ENCODE peak calls at places on chromosomes 1 and 21, in five cellular contexts. One of them, this sample, is unnamed.

GRCh38 chr1:30668546-30669327 is 54.6 kb downstream of the MATN1 start:
- DNase-seq in HFF-Myc: no peak
- DNase-seq in RKO: no peak
- DNase-seq in activated T-cell treated with anti-CD3 and anti-CD28 coated beads for 1 hour: no peak
- DNase-seq in effector CD4-positive, alpha-beta T cell: no peak
- DNase-seq in this sample: no peak

GRCh38 chr1:167489581-167490340 is 28.6 kb downstream of the CD247 start:
- DNase-seq in HFF-Myc: no peak
- DNase-seq in RKO: no peak
- DNase-seq in activated T-cell treated with anti-CD3 and anti-CD28 coated beads for 1 hour: no peak
- DNase-seq in effector CD4-positive, alpha-beta T cell: peak
- DNase-seq in this sample: no peak

GRCh38 chr1:8381618-8382017 is 63.7 kb downstream of the SLC45A1 start:
- DNase-seq in HFF-Myc: no peak
- DNase-seq in RKO: no peak
- DNase-seq in activated T-cell treated with anti-CD3 and anti-CD28 coated beads for 1 hour: no peak
- DNase-seq in effector CD4-positive, alpha-beta T cell: no peak
- DNase-seq in this sample: no peak

GRCh38 chr1:70043806-70044205 is 161.6 kb downstream of the LRRC40 start:
- DNase-seq in HFF-Myc: peak
- DNase-seq in RKO: no peak
- DNase-seq in activated T-cell treated with anti-CD3 and anti-CD28 coated beads for 1 hour: no peak
- DNase-seq in effector CD4-positive, alpha-beta T cell: no peak
- DNase-seq in this sample: no peak

GRCh38 chr1:175887981-175888428 is 144.6 kb upstream of the TNR start:
- DNase-seq in HFF-Myc: peak
- DNase-seq in RKO: peak
- DNase-seq in activated T-cell treated with anti-CD3 and anti-CD28 coated beads for 1 hour: no peak
- DNase-seq in effector CD4-positive, alpha-beta T cell: no peak
- DNase-seq in this sample: peak

GRCh38 chr1:71908871-71909390 is 373.4 kb downstream of the NEGR1 start:
- DNase-seq in HFF-Myc: no peak
- DNase-seq in RKO: no peak
- DNase-seq in activated T-cell treated with anti-CD3 and anti-CD28 coated beads for 1 hour: no peak
- DNase-seq in effector CD4-positive, alpha-beta T cell: no peak
- DNase-seq in this sample: no peak

GRCh38 chr1:237492359-237492758 is 398.4 kb downstream of the ZP4 start:
- DNase-seq in HFF-Myc: no peak
- DNase-seq in RKO: peak
- DNase-seq in activated T-cell treated with anti-CD3 and anti-CD28 coated beads for 1 hour: no peak
- DNase-seq in effector CD4-positive, alpha-beta T cell: no peak
- DNase-seq in this sample: no peak

GRCh38 chr1:16128338-16128741 is 27.5 kb downstream of the EPHA2 start:
- DNase-seq in HFF-Myc: no peak
- DNase-seq in RKO: no peak
- DNase-seq in activated T-cell treated with anti-CD3 and anti-CD28 coated beads for 1 hour: no peak
- DNase-seq in effector CD4-positive, alpha-beta T cell: no peak
- DNase-seq in this sample: no peak

GRCh38 chr1:232457607-232458006 is 172.3 kb downstream of the SIPA1L2 start:
- DNase-seq in HFF-Myc: no peak
- DNase-seq in RKO: no peak
- DNase-seq in activated T-cell treated with anti-CD3 and anti-CD28 coated beads for 1 hour: no peak
- DNase-seq in effector CD4-positive, alpha-beta T cell: no peak
- DNase-seq in this sample: no peak

GRCh38 chr1:21652101-21652936 is 16.8 kb downstream of the RAP1GAP start:
- DNase-seq in HFF-Myc: no peak
- DNase-seq in RKO: no peak
- DNase-seq in activated T-cell treated with anti-CD3 and anti-CD28 coated beads for 1 hour: no peak
- DNase-seq in effector CD4-positive, alpha-beta T cell: no peak
- DNase-seq in this sample: no peak

GRCh38 chr1:162689745-162690671 is 57.7 kb downstream of the DDR2 start:
- DNase-seq in HFF-Myc: no peak
- DNase-seq in RKO: no peak
- DNase-seq in activated T-cell treated with anti-CD3 and anti-CD28 coated beads for 1 hour: no peak
- DNase-seq in effector CD4-positive, alpha-beta T cell: no peak
- DNase-seq in this sample: peak

GRCh38 chr1:86993269-86993985 is 79.0 kb downstream of the HS2ST1 start:
- DNase-seq in HFF-Myc: no peak
- DNase-seq in RKO: no peak
- DNase-seq in activated T-cell treated with anti-CD3 and anti-CD28 coated beads for 1 hour: no peak
- DNase-seq in effector CD4-positive, alpha-beta T cell: no peak
- DNase-seq in this sample: no peak

GRCh38 chr21:45012661-45013270 is 61.6 kb upstream of the ADARB1 start:
- DNase-seq in HFF-Myc: no peak
- DNase-seq in RKO: no peak
- DNase-seq in activated T-cell treated with anti-CD3 and anti-CD28 coated beads for 1 hour: no peak
- DNase-seq in effector CD4-positive, alpha-beta T cell: no peak
- DNase-seq in this sample: no peak

GRCh38 chr1:113870778-113871177 is 734 bp downstream of the PTPN22 start:
- DNase-seq in HFF-Myc: no peak
- DNase-seq in RKO: no peak
- DNase-seq in activated T-cell treated with anti-CD3 and anti-CD28 coated beads for 1 hour: no peak
- DNase-seq in effector CD4-positive, alpha-beta T cell: no peak
- DNase-seq in this sample: no peak

GRCh38 chr1:54291276-54292014 is 91.5 kb downstream of the MRPL37 start:
- DNase-seq in HFF-Myc: no peak
- DNase-seq in RKO: no peak
- DNase-seq in activated T-cell treated with anti-CD3 and anti-CD28 coated beads for 1 hour: no peak
- DNase-seq in effector CD4-positive, alpha-beta T cell: no peak
- DNase-seq in this sample: no peak

GRCh38 chr1:61171915-61172485 is 89.6 kb downstream of the NFIA start:
- DNase-seq in HFF-Myc: no peak
- DNase-seq in RKO: no peak
- DNase-seq in activated T-cell treated with anti-CD3 and anti-CD28 coated beads for 1 hour: no peak
- DNase-seq in effector CD4-positive, alpha-beta T cell: no peak
- DNase-seq in this sample: no peak

GRCh38 chr1:2594001-2594640 is 7.5 kb downstream of the PRXL2B start:
- DNase-seq in HFF-Myc: no peak
- DNase-seq in RKO: no peak
- DNase-seq in activated T-cell treated with anti-CD3 and anti-CD28 coated beads for 1 hour: no peak
- DNase-seq in effector CD4-positive, alpha-beta T cell: no peak
- DNase-seq in this sample: no peak

GRCh38 chr21:31156169-31156568 is 117.9 kb upstream of the KRTAP19-8 start:
- DNase-seq in HFF-Myc: no peak
- DNase-seq in RKO: no peak
- DNase-seq in activated T-cell treated with anti-CD3 and anti-CD28 coated beads for 1 hour: no peak
- DNase-seq in effector CD4-positive, alpha-beta T cell: no peak
- DNase-seq in this sample: no peak

GRCh38 chr1:17059391-17060128 is 5.7 kb upstream of the SDHB start:
- DNase-seq in HFF-Myc: peak
- DNase-seq in RKO: peak
- DNase-seq in activated T-cell treated with anti-CD3 and anti-CD28 coated beads for 1 hour: no peak
- DNase-seq in effector CD4-positive, alpha-beta T cell: no peak
- DNase-seq in this sample: peak

GRCh38 chr1:39411526-39411925 is 79.9 kb upstream of the BMP8A start:
- DNase-seq in HFF-Myc: no peak
- DNase-seq in RKO: peak
- DNase-seq in activated T-cell treated with anti-CD3 and anti-CD28 coated beads for 1 hour: no peak
- DNase-seq in effector CD4-positive, alpha-beta T cell: no peak
- DNase-seq in this sample: no peak

GRCh38 chr1:206890690-206891089 is 6.6 kb upstream of the IL24 start:
- DNase-seq in HFF-Myc: no peak
- DNase-seq in RKO: no peak
- DNase-seq in activated T-cell treated with anti-CD3 and anti-CD28 coated beads for 1 hour: no peak
- DNase-seq in effector CD4-positive, alpha-beta T cell: no peak
- DNase-seq in this sample: no peak

GRCh38 chr1:57860333-57860732 is 436.5 kb upstream of the DAB1 start:
- DNase-seq in HFF-Myc: no peak
- DNase-seq in RKO: no peak
- DNase-seq in activated T-cell treated with anti-CD3 and anti-CD28 coated beads for 1 hour: no peak
- DNase-seq in effector CD4-positive, alpha-beta T cell: no peak
- DNase-seq in this sample: no peak

GRCh38 chr1:100441651-100442050 is 89.3 kb downstream of the CDC14A start:
- DNase-seq in HFF-Myc: no peak
- DNase-seq in RKO: no peak
- DNase-seq in activated T-cell treated with anti-CD3 and anti-CD28 coated beads for 1 hour: no peak
- DNase-seq in effector CD4-positive, alpha-beta T cell: no peak
- DNase-seq in this sample: no peak

GRCh38 chr1:41454406-41454805 is 30.1 kb downstream of the EDN2 start:
- DNase-seq in HFF-Myc: no peak
- DNase-seq in RKO: no peak
- DNase-seq in activated T-cell treated with anti-CD3 and anti-CD28 coated beads for 1 hour: no peak
- DNase-seq in effector CD4-positive, alpha-beta T cell: no peak
- DNase-seq in this sample: no peak

GRCh38 chr1:243409284-243409683 is 153.4 kb downstream of the SDCCAG8 start:
- DNase-seq in HFF-Myc: no peak
- DNase-seq in RKO: no peak
- DNase-seq in activated T-cell treated with anti-CD3 and anti-CD28 coated beads for 1 hour: no peak
- DNase-seq in effector CD4-positive, alpha-beta T cell: no peak
- DNase-seq in this sample: no peak

GRCh38 chr1:231201375-231202124 is 39.5 kb upstream of the GNPAT start:
- DNase-seq in HFF-Myc: no peak
- DNase-seq in RKO: no peak
- DNase-seq in activated T-cell treated with anti-CD3 and anti-CD28 coated beads for 1 hour: no peak
- DNase-seq in effector CD4-positive, alpha-beta T cell: no peak
- DNase-seq in this sample: no peak

GRCh38 chr1:236535656-236536293 is 12.0 kb downstream of the LGALS8 start:
- DNase-seq in HFF-Myc: no peak
- DNase-seq in RKO: no peak
- DNase-seq in activated T-cell treated with anti-CD3 and anti-CD28 coated beads for 1 hour: no peak
- DNase-seq in effector CD4-positive, alpha-beta T cell: no peak
- DNase-seq in this sample: peak

GRCh38 chr1:202129453-202130274 is 6.9 kb downstream of the GPR37L1 start:
- DNase-seq in HFF-Myc: no peak
- DNase-seq in RKO: no peak
- DNase-seq in activated T-cell treated with anti-CD3 and anti-CD28 coated beads for 1 hour: no peak
- DNase-seq in effector CD4-positive, alpha-beta T cell: no peak
- DNase-seq in this sample: no peak

GRCh38 chr1:197327776-197328364 is 59.8 kb downstream of the CRB1 start:
- DNase-seq in HFF-Myc: no peak
- DNase-seq in RKO: peak
- DNase-seq in activated T-cell treated with anti-CD3 and anti-CD28 coated beads for 1 hour: no peak
- DNase-seq in effector CD4-positive, alpha-beta T cell: no peak
- DNase-seq in this sample: no peak

GRCh38 chr1:39852214-39852791 is 31.0 kb downstream of the TRIT1 start:
- DNase-seq in HFF-Myc: no peak
- DNase-seq in RKO: no peak
- DNase-seq in activated T-cell treated with anti-CD3 and anti-CD28 coated beads for 1 hour: no peak
- DNase-seq in effector CD4-positive, alpha-beta T cell: no peak
- DNase-seq in this sample: peak

GRCh38 chr1:62841587-62842169 is 57.7 kb downstream of the ATG4C start:
- DNase-seq in HFF-Myc: peak
- DNase-seq in RKO: peak
- DNase-seq in activated T-cell treated with anti-CD3 and anti-CD28 coated beads for 1 hour: no peak
- DNase-seq in effector CD4-positive, alpha-beta T cell: peak
- DNase-seq in this sample: no peak

GRCh38 chr1:51936531-51936930 is 54.0 kb downstream of the RAB3B start:
- DNase-seq in HFF-Myc: no peak
- DNase-seq in RKO: no peak
- DNase-seq in activated T-cell treated with anti-CD3 and anti-CD28 coated beads for 1 hour: no peak
- DNase-seq in effector CD4-positive, alpha-beta T cell: no peak
- DNase-seq in this sample: no peak

GRCh38 chr21:38973552-38973951 is 167.8 kb downstream of the ETS2 start:
- DNase-seq in HFF-Myc: no peak
- DNase-seq in RKO: no peak
- DNase-seq in activated T-cell treated with anti-CD3 and anti-CD28 coated beads for 1 hour: no peak
- DNase-seq in effector CD4-positive, alpha-beta T cell: no peak
- DNase-seq in this sample: no peak

GRCh38 chr1:47986741-47987140 is 10.4 kb downstream of the TRABD2B start:
- DNase-seq in HFF-Myc: no peak
- DNase-seq in RKO: no peak
- DNase-seq in activated T-cell treated with anti-CD3 and anti-CD28 coated beads for 1 hour: no peak
- DNase-seq in effector CD4-positive, alpha-beta T cell: no peak
- DNase-seq in this sample: no peak

GRCh38 chr1:30812093-30812492 is 54.5 kb upstream of the LAPTM5 start:
- DNase-seq in HFF-Myc: no peak
- DNase-seq in RKO: no peak
- DNase-seq in activated T-cell treated with anti-CD3 and anti-CD28 coated beads for 1 hour: no peak
- DNase-seq in effector CD4-positive, alpha-beta T cell: no peak
- DNase-seq in this sample: no peak

GRCh38 chr1:155977607-155978324 is 581 bp downstream of the ARHGEF2 start:
- DNase-seq in HFF-Myc: no peak
- DNase-seq in RKO: no peak
- DNase-seq in activated T-cell treated with anti-CD3 and anti-CD28 coated beads for 1 hour: no peak
- DNase-seq in effector CD4-positive, alpha-beta T cell: peak
- DNase-seq in this sample: no peak

GRCh38 chr1:32900371-32900955 is 726 bp downstream of the TMEM54 start:
- DNase-seq in HFF-Myc: no peak
- DNase-seq in RKO: peak
- DNase-seq in activated T-cell treated with anti-CD3 and anti-CD28 coated beads for 1 hour: no peak
- DNase-seq in effector CD4-positive, alpha-beta T cell: no peak
- DNase-seq in this sample: no peak

GRCh38 chr1:112729909-112730308 is 14.8 kb upstream of the PPM1J start:
- DNase-seq in HFF-Myc: no peak
- DNase-seq in RKO: no peak
- DNase-seq in activated T-cell treated with anti-CD3 and anti-CD28 coated beads for 1 hour: no peak
- DNase-seq in effector CD4-positive, alpha-beta T cell: no peak
- DNase-seq in this sample: no peak

GRCh38 chr1:156748670-156749428 is 2.6 kb downstream of the HDGF start:
- DNase-seq in HFF-Myc: no peak
- DNase-seq in RKO: peak
- DNase-seq in activated T-cell treated with anti-CD3 and anti-CD28 coated beads for 1 hour: no peak
- DNase-seq in effector CD4-positive, alpha-beta T cell: no peak
- DNase-seq in this sample: peak

GRCh38 chr1:86069757-86070145 is 86.8 kb downstream of the COL24A1 start:
- DNase-seq in HFF-Myc: no peak
- DNase-seq in RKO: no peak
- DNase-seq in activated T-cell treated with anti-CD3 and anti-CD28 coated beads for 1 hour: no peak
- DNase-seq in effector CD4-positive, alpha-beta T cell: no peak
- DNase-seq in this sample: no peak